ENCODE peak calls at places on chromosomes 6 and 20, in six cellular contexts. N is ovary, J is sigmoid colon, X is spleen, P is stomach, V is transverse colon. F is an unnamed sample.

GRCh38 chr20:45355209-45355608 is 7.0 kb upstream of the SDC4 start:
- DNase-seq in N (no peak), J (peak; percentile 63), X (no peak), P (no peak), V (no peak), F (no peak)

GRCh38 chr20:5400164-5400762 is 83.5 kb upstream of the PROKR2 start:
- DNase-seq in N (no peak), J (no peak), X (no peak), P (no peak), V (no peak), F (peak; percentile 10)

GRCh38 chr6:159451051-159451450 is 242.0 kb downstream of the SOD2 start:
- DNase-seq in N (no peak), J (no peak), X (no peak), P (no peak), V (no peak), F (no peak)

GRCh38 chr6:15260099-15260821 is 14.4 kb downstream of the JARID2 start:
- DNase-seq in N (no peak), J (no peak), X (no peak), P (no peak), V (no peak), F (no peak)

GRCh38 chr6:45555981-45556771 is 178.4 kb upstream of the SUPT3H start:
- DNase-seq in N (no peak), J (peak; percentile 73), X (no peak), P (no peak), V (no peak), F (no peak)

GRCh38 chr6:7241709-7242645 is 71.0 kb downstream of the SSR1 start:
- DNase-seq in N (no peak), J (no peak), X (no peak), P (peak; percentile 70), V (peak; percentile 57), F (no peak)

GRCh38 chr20:5734559-5735137 is 15.6 kb upstream of the SHLD1 start:
- DNase-seq in N (no peak), J (no peak), X (no peak), P (no peak), V (no peak), F (peak; percentile 66)

GRCh38 chr20:39010496-39010895 is 48.4 kb downstream of the DHX35 start:
- DNase-seq in N (no peak), J (no peak), X (no peak), P (no peak), V (no peak), F (no peak)

GRCh38 chr20:16666272-16666671 is 63.6 kb upstream of the SNRPB2 start:
- DNase-seq in N (no peak), J (no peak), X (no peak), P (no peak), V (no peak), F (peak; percentile 3)

GRCh38 chr6:132683543-132683942 is 24.6 kb upstream of the TAAR1 start:
- DNase-seq in N (no peak), J (no peak), X (no peak), P (no peak), V (no peak), F (no peak)

GRCh38 chr6:31676904-31677303 is 4.0 kb downstream of the LY6G5C start:
- DNase-seq in N (no peak), J (no peak), X (no peak), P (no peak), V (no peak), F (no peak)
- TF ChIP-seq POLR2A in N (no peak), J (no peak), X (no peak), P (no peak), V (no peak), F (no peak)

DNA sequence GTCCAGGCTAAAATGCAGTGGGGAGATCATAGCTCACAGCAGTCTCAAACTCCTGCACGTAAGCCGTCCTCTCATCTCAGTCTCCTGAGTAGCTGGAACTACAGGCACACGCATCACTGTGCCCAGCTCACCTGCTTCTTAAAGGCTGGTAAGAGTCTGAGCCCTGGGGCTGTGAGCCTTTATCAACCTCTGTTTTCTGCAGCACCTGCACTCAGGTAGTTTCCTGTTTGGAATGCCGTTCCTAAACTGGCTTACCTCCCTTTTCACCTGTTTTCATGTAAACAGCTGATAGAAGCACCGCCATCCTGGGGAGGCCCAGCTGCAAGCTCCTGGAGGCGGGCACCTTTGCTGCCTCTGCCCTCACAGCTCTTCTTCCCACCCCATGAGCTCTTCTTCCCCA is 45.4 kb downstream of the SLC24A3 start:
- DNase-seq in N (no peak), J (no peak), X (no peak), P (no peak), V (no peak), F (no peak)
- TF ChIP-seq POLR2A in N (no peak), J (no peak), X (no peak), P (no peak), V (no peak), F (no peak)

DNA sequence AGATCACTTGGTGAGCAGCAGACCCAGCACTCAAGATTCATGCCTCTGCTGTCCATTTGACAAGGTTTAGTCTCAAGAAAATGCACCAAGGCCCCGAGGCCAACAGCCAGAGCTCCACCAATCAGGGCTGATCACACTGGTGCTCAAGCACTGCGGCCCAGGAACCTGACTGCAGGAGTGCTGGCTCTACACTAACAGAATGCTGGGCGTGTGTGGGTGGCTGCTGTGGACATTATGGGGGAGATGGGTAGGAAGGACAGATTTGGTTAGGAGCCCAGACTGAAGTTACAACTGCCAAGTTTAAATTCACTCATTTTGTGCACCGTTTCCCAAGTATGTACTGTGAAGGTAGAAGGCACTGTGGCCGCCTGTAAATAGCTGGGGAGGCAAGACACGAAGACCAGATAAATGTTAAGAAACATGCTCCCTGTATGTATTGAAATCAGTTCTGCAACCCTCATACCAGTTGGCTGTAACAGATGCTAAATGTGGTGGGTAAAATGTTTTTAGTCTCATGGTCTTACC is 28.1 kb downstream of the SNX5 start:
- DNase-seq in N (no peak), J (no peak), X (no peak), P (no peak), V (no peak), F (peak; percentile 25)
- TF ChIP-seq POLR2A in N (no peak), J (no peak), X (no peak), P (no peak), V (no peak), F (no peak)

GRCh38 chr6:139632798-139633197 is 258.4 kb upstream of the CITED2 start:
- DNase-seq in N (no peak), J (no peak), X (no peak), P (no peak), V (no peak), F (peak; percentile 97)
- TF ChIP-seq POLR2A in N (no peak), J (no peak), X (no peak), P (no peak), V (no peak), F (no peak)

GRCh38 chr6:12009180-12009748 is 2.8 kb upstream of the HIVEP1 start:
- DNase-seq in N (no peak), J (no peak), X (no peak), P (peak; percentile 81), V (no peak), F (no peak)

GRCh38 chr6:12012231-12012565 is at the start of gene HIVEP1:
- DNase-seq in N (peak; percentile 57), J (peak; percentile 71), X (peak; percentile 92), P (peak; percentile 31), V (no peak), F (peak; percentile 78)

GRCh38 chr6:12009904-12010634 is 2.0 kb upstream of the HIVEP1 start:
- DNase-seq in N (no peak), J (no peak), X (no peak), P (no peak), V (no peak), F (peak; percentile 32)

GRCh38 chr6:12011276-12012112 is 618 bp upstream of the HIVEP1 start:
- DNase-seq in N (peak; percentile 98), J (peak; percentile 99), X (peak; percentile 99), P (peak; percentile 98), V (peak; percentile 98), F (peak; percentile 96)

DNA sequence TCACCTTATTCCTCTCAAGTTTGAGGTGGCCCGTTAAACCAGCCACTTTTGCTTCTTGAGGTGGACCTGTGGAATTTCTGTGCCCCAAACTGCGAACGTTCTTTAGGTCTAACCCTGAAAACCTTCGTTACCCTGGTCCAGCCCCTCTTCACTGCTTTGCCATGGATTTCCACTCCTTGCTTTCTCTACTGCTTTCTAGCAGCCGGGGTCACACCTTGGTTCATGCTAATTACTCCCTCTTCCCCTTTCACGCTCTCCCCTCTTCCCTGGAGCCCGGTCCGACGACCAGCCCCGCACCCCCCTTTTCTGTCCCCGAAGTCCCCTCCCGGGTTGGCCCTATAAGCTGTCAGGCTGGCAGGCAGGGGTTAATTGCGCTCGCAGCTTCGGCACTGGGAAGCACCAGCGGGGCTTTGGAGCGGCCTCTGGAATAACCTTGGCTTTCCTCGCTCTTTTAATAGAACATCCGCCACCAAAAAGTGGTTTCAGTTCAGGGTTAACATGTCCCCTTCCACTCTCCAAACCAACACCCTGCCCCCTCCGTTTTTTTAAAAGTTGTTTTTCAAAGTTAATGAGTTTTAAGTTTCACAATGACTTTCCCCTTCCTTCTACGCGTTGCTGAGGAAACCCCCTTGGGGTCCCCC is 1.4 kb upstream of the HIVEP1 start:
- DNase-seq in N (peak; percentile 76), J (peak; percentile 89), X (peak; percentile 94), P (peak; percentile 66), V (peak; percentile 71), F (no peak)
- TF ChIP-seq POLR2A in N (peak; percentile 22), J (no peak), X (no peak), P (no peak), V (peak; percentile 62), F (peak; percentile 12)

GRCh38 chr6:34237316-34237721 is 646 bp downstream of the HMGA1 start:
- DNase-seq in N (no peak), J (no peak), X (no peak), P (no peak), V (no peak), F (peak; percentile 80)

GRCh38 chr6:34236423-34237315 is at the start of gene HMGA1:
- DNase-seq in N (peak; percentile 82), J (peak; percentile 95), X (peak; percentile 98), P (peak; percentile 92), V (peak; percentile 92), F (peak; percentile 96)

GRCh38 chr6:34234667-34235604 is 1.7 kb upstream of the HMGA1 start:
- DNase-seq in N (no peak), J (peak; percentile 67), X (peak; percentile 87), P (no peak), V (peak; percentile 62), F (peak; percentile 75)

GRCh38 chr6:34233867-34234266 is 2.8 kb upstream of the HMGA1 start:
- DNase-seq in N (peak; percentile 14), J (peak; percentile 61), X (peak; percentile 73), P (no peak), V (no peak), F (no peak)

DNA sequence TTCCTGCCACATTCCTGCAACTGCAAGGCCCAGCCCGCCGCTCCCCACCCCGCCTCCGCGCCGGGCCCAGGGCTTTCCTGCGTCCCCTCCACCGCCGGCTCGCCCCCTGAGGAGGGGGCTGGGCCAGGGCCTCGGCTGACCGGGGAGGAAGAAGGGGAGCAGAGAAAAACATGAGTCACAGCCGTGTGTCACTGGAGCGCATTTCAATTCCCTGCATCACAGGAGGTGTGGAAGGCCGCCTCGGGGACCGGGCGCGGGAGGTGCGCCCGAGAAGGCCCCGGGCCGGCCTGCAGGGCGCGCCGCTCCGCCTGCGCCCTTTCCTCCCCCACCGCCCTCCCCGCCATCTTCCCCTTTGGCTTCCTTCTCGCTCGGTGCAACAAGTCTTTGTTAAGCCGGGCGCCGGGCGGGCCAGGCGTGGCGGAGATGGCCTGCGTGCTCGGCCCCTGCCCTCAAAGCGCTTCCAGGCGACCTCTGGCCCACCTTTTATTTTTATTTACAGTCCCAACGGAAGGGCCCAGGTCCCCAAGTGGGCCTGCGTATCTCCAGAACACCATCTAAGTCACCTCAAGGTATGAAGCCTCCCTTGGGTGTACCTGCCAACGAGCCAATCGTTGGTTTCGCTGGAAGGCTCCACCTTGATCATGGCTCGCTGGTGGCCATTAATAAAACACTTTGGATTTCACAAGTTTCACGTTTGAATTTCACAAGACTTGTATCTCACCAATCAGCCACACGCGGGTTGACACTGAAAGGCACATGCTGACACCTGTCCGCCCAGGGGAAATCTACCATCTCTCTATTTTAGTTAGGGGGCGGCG is 859 bp upstream of the HMGA1 start:
- DNase-seq in N (peak; percentile 54), J (peak; percentile 78), X (peak; percentile 94), P (peak; percentile 65), V (peak; percentile 70), F (peak; percentile 87)
- TF ChIP-seq POLR2A in N (no peak), J (no peak), X (no peak), P (no peak), V (peak; percentile 1), F (no peak)